ENCODE peak calls at places on chromosomes 11 and 22, in nine cellular contexts. K, U, F, M, J, E, B, T and I are unnamed samples.

GRCh38 chr11:2310786-2311455 is 9.1 kb downstream of the TSPAN32 start:
- DNase-seq in K (no peak), U (no peak), F (no peak), M (no peak), J (no peak), E (no peak), B (no peak), T (no peak), I (no peak)

GRCh38 chr11:2652362-2652761 is 47.4 kb downstream of the KCNQ1OT1 start:
- DNase-seq in K (no peak), U (no peak), F (no peak), M (no peak), J (no peak), E (no peak), B (no peak), T (no peak), I (no peak)

GRCh38 chr22:20031732-20032406 is 11.0 kb downstream of the TANGO2 start:
- DNase-seq in K (no peak), U (no peak), F (no peak), M (peak), J (no peak), E (no peak), B (no peak), T (no peak), I (no peak)

GRCh38 chr11:61413496-61413895 is 16.3 kb downstream of the CPSF7 start:
- DNase-seq in K (no peak), U (no peak), F (no peak), M (no peak), J (no peak), E (no peak), B (no peak), T (peak), I (no peak)

GRCh38 chr11:111696556-111696955 is 69.6 kb downstream of the PPP2R1B start:
- DNase-seq in K (no peak), U (no peak), F (no peak), M (no peak), J (no peak), E (no peak), B (no peak), T (no peak), I (no peak)

GRCh38 chr11:72358461-72359405 is 75.6 kb downstream of the CLPB start:
- DNase-seq in K (no peak), U (no peak), F (no peak), M (no peak), J (no peak), E (no peak), B (no peak), T (no peak), I (no peak)

GRCh38 chr22:33519140-33519973 is 400.9 kb downstream of the LARGE1 start:
- DNase-seq in K (peak), U (no peak), F (no peak), M (peak), J (no peak), E (peak), B (no peak), T (peak), I (no peak)

GRCh38 chr11:113643701-113644100 is 62.4 kb downstream of the TMPRSS5 start:
- DNase-seq in K (no peak), U (no peak), F (no peak), M (no peak), J (no peak), E (no peak), B (no peak), T (no peak), I (no peak)

GRCh38 chr11:47156333-47156732 is 20.3 kb downstream of the ARFGAP2 start:
- DNase-seq in K (no peak), U (no peak), F (no peak), M (no peak), J (no peak), E (no peak), B (no peak), T (no peak), I (no peak)

GRCh38 chr11:57798905-57799559 is 37.4 kb downstream of the CTNND1 start:
- DNase-seq in K (no peak), U (no peak), F (no peak), M (peak), J (no peak), E (no peak), B (no peak), T (peak), I (no peak)

GRCh38 chr11:34929794-34930763 is 13.7 kb downstream of the PDHX start:
- DNase-seq in K (no peak), U (no peak), F (no peak), M (peak), J (no peak), E (no peak), B (no peak), T (no peak), I (no peak)

GRCh38 chr11:66868726-66869291 is 11.9 kb downstream of the LRFN4 start:
- DNase-seq in K (peak), U (peak), F (peak), M (peak), J (no peak), E (no peak), B (no peak), T (no peak), I (no peak)

GRCh38 chr11:116300252-116300651 is 472.5 kb downstream of the BUD13 start:
- DNase-seq in K (no peak), U (no peak), F (no peak), M (no peak), J (no peak), E (no peak), B (no peak), T (no peak), I (no peak)

GRCh38 chr11:128506999-128507591 is 80.3 kb downstream of the ETS1 start:
- DNase-seq in K (no peak), U (no peak), F (no peak), M (peak), J (peak), E (peak), B (no peak), T (peak), I (no peak)

GRCh38 chr11:66228521-66228920 is 39.9 kb upstream of the RAB1B start:
- DNase-seq in K (no peak), U (no peak), F (no peak), M (no peak), J (no peak), E (no peak), B (no peak), T (no peak), I (no peak)

GRCh38 chr11:72493426-72494108 is 59.2 kb upstream of the CLPB start:
- DNase-seq in K (no peak), U (no peak), F (no peak), M (no peak), J (no peak), E (no peak), B (no peak), T (no peak), I (no peak)

GRCh38 chr11:28228196-28228595 is 120.0 kb downstream of the METTL15 start:
- DNase-seq in K (no peak), U (no peak), F (no peak), M (no peak), J (no peak), E (no peak), B (no peak), T (no peak), I (no peak)

GRCh38 chr11:47948137-47948536 is 32.2 kb upstream of the PTPRJ start:
- DNase-seq in K (no peak), U (no peak), F (no peak), M (no peak), J (no peak), E (no peak), B (no peak), T (no peak), I (no peak)

GRCh38 chr22:19059481-19060278 is 62.5 kb downstream of the DGCR2 start:
- DNase-seq in K (peak), U (no peak), F (no peak), M (no peak), J (no peak), E (no peak), B (no peak), T (no peak), I (peak)

GRCh38 chr11:75182652-75183051 is 31.7 kb downstream of the SLCO2B1 start:
- DNase-seq in K (no peak), U (no peak), F (no peak), M (no peak), J (peak), E (no peak), B (no peak), T (no peak), I (no peak)

GRCh38 chr11:116867619-116868018 is 30.2 kb upstream of the APOA1 start:
- DNase-seq in K (no peak), U (no peak), F (no peak), M (no peak), J (no peak), E (no peak), B (no peak), T (no peak), I (no peak)

GRCh38 chr11:88494857-88495256 is 157.3 kb upstream of the CTSC start:
- DNase-seq in K (no peak), U (no peak), F (no peak), M (no peak), J (no peak), E (no peak), B (no peak), T (no peak), I (no peak)

GRCh38 chr11:111735262-111736116 is 30.7 kb downstream of the PPP2R1B start:
- DNase-seq in K (no peak), U (no peak), F (no peak), M (peak), J (peak), E (peak), B (no peak), T (peak), I (peak)

GRCh38 chr11:133531971-133532651 is at the start of gene OPCML:
- DNase-seq in K (no peak), U (no peak), F (no peak), M (no peak), J (no peak), E (peak), B (no peak), T (no peak), I (no peak)

GRCh38 chr11:31875861-31876625 is 64.9 kb upstream of the PAX6 start:
- DNase-seq in K (no peak), U (no peak), F (no peak), M (no peak), J (no peak), E (no peak), B (no peak), T (no peak), I (no peak)

GRCh38 chr22:33303109-33303508 is 244.9 kb upstream of the SYN3 start:
- DNase-seq in K (no peak), U (no peak), F (no peak), M (no peak), J (no peak), E (no peak), B (no peak), T (no peak), I (no peak)

GRCh38 chr22:30829901-30830550 is 135.4 kb downstream of the OSBP2 start:
- DNase-seq in K (no peak), U (no peak), F (no peak), M (no peak), J (no peak), E (no peak), B (no peak), T (peak), I (peak)

GRCh38 chr11:34897171-34897870 is 18.9 kb downstream of the APIP start:
- DNase-seq in K (no peak), U (no peak), F (no peak), M (no peak), J (no peak), E (no peak), B (no peak), T (no peak), I (no peak)

GRCh38 chr11:61817471-61818202 is 834 bp upstream of the FADS1 start:
- DNase-seq in K (no peak), U (no peak), F (no peak), M (no peak), J (no peak), E (no peak), B (no peak), T (no peak), I (no peak)

GRCh38 chr22:42680648-42681047 is 31.5 kb upstream of the CYB5R3 start:
- DNase-seq in K (no peak), U (no peak), F (no peak), M (no peak), J (no peak), E (no peak), B (no peak), T (peak), I (no peak)

GRCh38 chr11:65266210-65266609 is 4.4 kb downstream of the POLA2 start:
- DNase-seq in K (no peak), U (no peak), F (no peak), M (peak), J (no peak), E (no peak), B (no peak), T (no peak), I (no peak)

GRCh38 chr22:48940988-48941902 is 886.4 kb downstream of the BRD1 start:
- DNase-seq in K (peak), U (no peak), F (no peak), M (peak), J (no peak), E (no peak), B (no peak), T (no peak), I (peak)

GRCh38 chr11:19511413-19512183 is 201.0 kb upstream of the NAV2 start:
- DNase-seq in K (no peak), U (no peak), F (no peak), M (peak), J (peak), E (peak), B (no peak), T (no peak), I (no peak)